ENCODE peak calls at places on chromosomes 1 and 21, in ten cellular contexts. One of them, this sample, is unnamed.

GRCh38 chr1:234616644-234617043 is 6.7 kb upstream of the IRF2BP2 start:
- DNase-seq in activated CD8-positive, alpha-beta memory T cell treated with anti-CD3 and anti-CD28 coated beads for 4 hours: no peak
- DNase-seq in MCF 10A: no peak
- DNase-seq in T-helper 9 cell: no peak
- DNase-seq in left kidney: peak
- DNase-seq in GM04503: no peak
- DNase-seq in M059J: peak
- DNase-seq in H9: no peak
- DNase-seq in memory B cell: no peak
- DNase-seq in T47D: no peak
- DNase-seq in this sample: peak

GRCh38 chr1:41673355-41673754 is 188.9 kb upstream of the EDN2 start:
- DNase-seq in MCF 10A: no peak
- DNase-seq in GM04503: no peak
- DNase-seq in T47D: no peak
- DNase-seq in memory B cell: peak
- DNase-seq in activated CD8-positive, alpha-beta memory T cell treated with anti-CD3 and anti-CD28 coated beads for 4 hours: no peak
- DNase-seq in H9: no peak
- DNase-seq in M059J: no peak
- DNase-seq in left kidney: no peak
- DNase-seq in T-helper 9 cell: peak
- DNase-seq in this sample: no peak

GRCh38 chr1:63429281-63429680 is 61.9 kb downstream of the ALG6 start:
- DNase-seq in GM04503: no peak
- DNase-seq in activated CD8-positive, alpha-beta memory T cell treated with anti-CD3 and anti-CD28 coated beads for 4 hours: no peak
- DNase-seq in memory B cell: no peak
- DNase-seq in T-helper 9 cell: no peak
- DNase-seq in MCF 10A: no peak
- DNase-seq in M059J: no peak
- DNase-seq in T47D: no peak
- DNase-seq in H9: no peak
- DNase-seq in left kidney: no peak
- DNase-seq in this sample: no peak

GRCh38 chr1:44655609-44656008 is 18.7 kb downstream of the TMEM53 start:
- DNase-seq in left kidney: peak
- DNase-seq in activated CD8-positive, alpha-beta memory T cell treated with anti-CD3 and anti-CD28 coated beads for 4 hours: no peak
- DNase-seq in T-helper 9 cell: no peak
- DNase-seq in MCF 10A: no peak
- DNase-seq in memory B cell: no peak
- DNase-seq in GM04503: no peak
- DNase-seq in T47D: no peak
- DNase-seq in H9: peak
- DNase-seq in M059J: peak
- DNase-seq in this sample: no peak

GRCh38 chr1:97006044-97006676 is 284.6 kb downstream of the PTBP2 start:
- DNase-seq in activated CD8-positive, alpha-beta memory T cell treated with anti-CD3 and anti-CD28 coated beads for 4 hours: no peak
- DNase-seq in left kidney: no peak
- DNase-seq in GM04503: peak
- DNase-seq in T47D: no peak
- DNase-seq in memory B cell: no peak
- DNase-seq in T-helper 9 cell: no peak
- DNase-seq in MCF 10A: peak
- DNase-seq in H9: no peak
- DNase-seq in M059J: peak
- DNase-seq in this sample: peak

GRCh38 chr1:86069757-86070145 is 86.8 kb downstream of the COL24A1 start:
- DNase-seq in T47D: no peak
- DNase-seq in GM04503: no peak
- DNase-seq in left kidney: no peak
- DNase-seq in memory B cell: no peak
- DNase-seq in M059J: peak
- DNase-seq in T-helper 9 cell: no peak
- DNase-seq in MCF 10A: peak
- DNase-seq in H9: no peak
- DNase-seq in activated CD8-positive, alpha-beta memory T cell treated with anti-CD3 and anti-CD28 coated beads for 4 hours: no peak
- DNase-seq in this sample: peak

GRCh38 chr21:36325373-36326010 is 5.5 kb downstream of the MORC3 start:
- DNase-seq in H9: no peak
- DNase-seq in T47D: no peak
- DNase-seq in M059J: peak
- DNase-seq in memory B cell: no peak
- DNase-seq in GM04503: no peak
- DNase-seq in activated CD8-positive, alpha-beta memory T cell treated with anti-CD3 and anti-CD28 coated beads for 4 hours: no peak
- DNase-seq in MCF 10A: peak
- DNase-seq in T-helper 9 cell: no peak
- DNase-seq in left kidney: no peak
- DNase-seq in this sample: peak

GRCh38 chr1:18926315-18927081 is 24.1 kb upstream of the ALDH4A1 start:
- DNase-seq in memory B cell: peak
- DNase-seq in left kidney: peak
- DNase-seq in GM04503: peak
- DNase-seq in T-helper 9 cell: peak
- DNase-seq in M059J: peak
- DNase-seq in activated CD8-positive, alpha-beta memory T cell treated with anti-CD3 and anti-CD28 coated beads for 4 hours: peak
- DNase-seq in T47D: no peak
- DNase-seq in H9: no peak
- DNase-seq in MCF 10A: peak
- DNase-seq in this sample: peak

GRCh38 chr1:60388092-60388987 is 314.8 kb upstream of the C1orf87 start:
- DNase-seq in T47D: no peak
- DNase-seq in T-helper 9 cell: no peak
- DNase-seq in H9: no peak
- DNase-seq in M059J: no peak
- DNase-seq in GM04503: no peak
- DNase-seq in MCF 10A: peak
- DNase-seq in memory B cell: no peak
- DNase-seq in left kidney: no peak
- DNase-seq in activated CD8-positive, alpha-beta memory T cell treated with anti-CD3 and anti-CD28 coated beads for 4 hours: no peak
- DNase-seq in this sample: peak

GRCh38 chr1:160428655-160429054 is 28.3 kb downstream of the VANGL2 start:
- DNase-seq in GM04503: no peak
- DNase-seq in left kidney: peak
- DNase-seq in memory B cell: no peak
- DNase-seq in T-helper 9 cell: peak
- DNase-seq in H9: no peak
- DNase-seq in T47D: peak
- DNase-seq in activated CD8-positive, alpha-beta memory T cell treated with anti-CD3 and anti-CD28 coated beads for 4 hours: no peak
- DNase-seq in M059J: peak
- DNase-seq in MCF 10A: peak
- DNase-seq in this sample: peak

GRCh38 chr1:226723640-226724532 is 15.2 kb downstream of the ITPKB start:
- DNase-seq in GM04503: no peak
- DNase-seq in T-helper 9 cell: no peak
- DNase-seq in H9: peak
- DNase-seq in activated CD8-positive, alpha-beta memory T cell treated with anti-CD3 and anti-CD28 coated beads for 4 hours: no peak
- DNase-seq in memory B cell: no peak
- DNase-seq in T47D: peak
- DNase-seq in left kidney: peak
- DNase-seq in M059J: peak
- DNase-seq in MCF 10A: peak
- DNase-seq in this sample: peak

GRCh38 chr1:228405979-228406265 is 713 bp downstream of the TRIM11 start:
- DNase-seq in GM04503: no peak
- DNase-seq in H9: peak
- DNase-seq in activated CD8-positive, alpha-beta memory T cell treated with anti-CD3 and anti-CD28 coated beads for 4 hours: no peak
- DNase-seq in left kidney: peak
- DNase-seq in MCF 10A: peak
- DNase-seq in T47D: no peak
- DNase-seq in memory B cell: no peak
- DNase-seq in M059J: no peak
- DNase-seq in T-helper 9 cell: no peak
- DNase-seq in this sample: no peak

GRCh38 chr21:38787461-38788274 is 18.1 kb upstream of the ETS2 start:
- DNase-seq in T-helper 9 cell: no peak
- DNase-seq in H9: peak
- DNase-seq in GM04503: no peak
- DNase-seq in MCF 10A: peak
- DNase-seq in left kidney: peak
- DNase-seq in T47D: peak
- DNase-seq in M059J: peak
- DNase-seq in activated CD8-positive, alpha-beta memory T cell treated with anti-CD3 and anti-CD28 coated beads for 4 hours: no peak
- DNase-seq in memory B cell: no peak
- DNase-seq in this sample: peak

GRCh38 chr21:44892536-44893277 is 19.2 kb upstream of the PTTG1IP start:
- DNase-seq in memory B cell: peak
- DNase-seq in T47D: peak
- DNase-seq in M059J: peak
- DNase-seq in GM04503: no peak
- DNase-seq in activated CD8-positive, alpha-beta memory T cell treated with anti-CD3 and anti-CD28 coated beads for 4 hours: peak
- DNase-seq in H9: peak
- DNase-seq in left kidney: peak
- DNase-seq in T-helper 9 cell: peak
- DNase-seq in MCF 10A: peak
- DNase-seq in this sample: peak

GRCh38 chr21:39489380-39489924 is 37.7 kb downstream of the SH3BGR start:
- DNase-seq in memory B cell: no peak
- DNase-seq in activated CD8-positive, alpha-beta memory T cell treated with anti-CD3 and anti-CD28 coated beads for 4 hours: no peak
- DNase-seq in T-helper 9 cell: no peak
- DNase-seq in left kidney: no peak
- DNase-seq in H9: no peak
- DNase-seq in M059J: no peak
- DNase-seq in T47D: no peak
- DNase-seq in GM04503: no peak
- DNase-seq in MCF 10A: no peak
- DNase-seq in this sample: no peak

GRCh38 chr1:89363196-89363595 is 663 bp upstream of the GBP6 start:
- DNase-seq in GM04503: no peak
- DNase-seq in M059J: peak
- DNase-seq in memory B cell: no peak
- DNase-seq in T47D: no peak
- DNase-seq in activated CD8-positive, alpha-beta memory T cell treated with anti-CD3 and anti-CD28 coated beads for 4 hours: no peak
- DNase-seq in left kidney: no peak
- DNase-seq in MCF 10A: no peak
- DNase-seq in T-helper 9 cell: no peak
- DNase-seq in H9: no peak
- DNase-seq in this sample: peak

GRCh38 chr1:26335774-26336476 is 18.0 kb downstream of the CRYBG2 start:
- DNase-seq in activated CD8-positive, alpha-beta memory T cell treated with anti-CD3 and anti-CD28 coated beads for 4 hours: no peak
- DNase-seq in MCF 10A: no peak
- DNase-seq in T47D: no peak
- DNase-seq in M059J: no peak
- DNase-seq in memory B cell: no peak
- DNase-seq in T-helper 9 cell: no peak
- DNase-seq in GM04503: no peak
- DNase-seq in H9: no peak
- DNase-seq in left kidney: no peak
- DNase-seq in this sample: no peak

GRCh38 chr1:154171880-154172279 is 17.0 kb upstream of the NUP210L start:
- DNase-seq in memory B cell: no peak
- DNase-seq in T-helper 9 cell: no peak
- DNase-seq in activated CD8-positive, alpha-beta memory T cell treated with anti-CD3 and anti-CD28 coated beads for 4 hours: no peak
- DNase-seq in T47D: no peak
- DNase-seq in left kidney: no peak
- DNase-seq in M059J: no peak
- DNase-seq in GM04503: no peak
- DNase-seq in MCF 10A: no peak
- DNase-seq in H9: no peak
- DNase-seq in this sample: no peak

GRCh38 chr1:17531682-17532487 is 7.6 kb upstream of the ARHGEF10L start:
- DNase-seq in left kidney: peak
- DNase-seq in T47D: no peak
- DNase-seq in activated CD8-positive, alpha-beta memory T cell treated with anti-CD3 and anti-CD28 coated beads for 4 hours: no peak
- DNase-seq in H9: no peak
- DNase-seq in M059J: peak
- DNase-seq in MCF 10A: no peak
- DNase-seq in T-helper 9 cell: no peak
- DNase-seq in GM04503: no peak
- DNase-seq in memory B cell: no peak
- DNase-seq in this sample: no peak

GRCh38 chr1:201348211-201348566 is 29.3 kb downstream of the TNNT2 start:
- DNase-seq in MCF 10A: peak
- DNase-seq in M059J: peak
- DNase-seq in T-helper 9 cell: no peak
- DNase-seq in memory B cell: no peak
- DNase-seq in H9: peak
- DNase-seq in GM04503: no peak
- DNase-seq in T47D: peak
- DNase-seq in left kidney: peak
- DNase-seq in activated CD8-positive, alpha-beta memory T cell treated with anti-CD3 and anti-CD28 coated beads for 4 hours: no peak
- DNase-seq in this sample: peak

GRCh38 chr1:100511058-100511457 is 26.9 kb upstream of the GPR88 start:
- DNase-seq in GM04503: no peak
- DNase-seq in H9: no peak
- DNase-seq in memory B cell: no peak
- DNase-seq in MCF 10A: no peak
- DNase-seq in M059J: no peak
- DNase-seq in T-helper 9 cell: no peak
- DNase-seq in T47D: no peak
- DNase-seq in left kidney: no peak
- DNase-seq in activated CD8-positive, alpha-beta memory T cell treated with anti-CD3 and anti-CD28 coated beads for 4 hours: no peak
- DNase-seq in this sample: no peak